ENCODE peak calls at places on chromosomes 7 and 10, in five cellular contexts. R, L, T, F and H are unnamed samples.

GRCh38 chr10:111113961-111114830 is 37.4 kb downstream of the ADRA2A start:
- DNase-seq in R (no peak), L (peak), T (no peak), F (no peak), H (no peak)

GRCh38 chr10:58152698-58153263 is 114.9 kb downstream of the IPMK start:
- DNase-seq in R (peak), L (peak), T (peak), F (peak), H (peak)

GRCh38 chr10:79069325-79070090 is 742 bp downstream of the ZMIZ1 start:
- DNase-seq in R (peak), L (peak), T (peak), F (peak), H (peak)

GRCh38 chr10:125637496-125637895 is 45.5 kb downstream of the TEX36 start:
- DNase-seq in R (no peak), L (no peak), T (no peak), F (no peak), H (no peak)

GRCh38 chr10:6242089-6242488 is 39.4 kb downstream of the PFKFB3 start:
- DNase-seq in R (no peak), L (no peak), T (no peak), F (no peak), H (no peak)

GRCh38 chr10:82390866-82391658 is 516.1 kb downstream of the NRG3 start:
- DNase-seq in R (no peak), L (no peak), T (no peak), F (no peak), H (no peak)

GRCh38 chr10:102814456-102814871 is 22.7 kb downstream of the CYP17A1 start:
- DNase-seq in R (no peak), L (no peak), T (peak), F (no peak), H (peak)

GRCh38 chr7:129370812-129371211 is 63.4 kb upstream of the STRIP2 start:
- DNase-seq in R (peak), L (no peak), T (no peak), F (no peak), H (peak)

GRCh38 chr7:142535123-142535779 is 214.0 kb upstream of the PRSS1 start:
- DNase-seq in R (peak), L (peak), T (peak), F (peak), H (peak)

DNA sequence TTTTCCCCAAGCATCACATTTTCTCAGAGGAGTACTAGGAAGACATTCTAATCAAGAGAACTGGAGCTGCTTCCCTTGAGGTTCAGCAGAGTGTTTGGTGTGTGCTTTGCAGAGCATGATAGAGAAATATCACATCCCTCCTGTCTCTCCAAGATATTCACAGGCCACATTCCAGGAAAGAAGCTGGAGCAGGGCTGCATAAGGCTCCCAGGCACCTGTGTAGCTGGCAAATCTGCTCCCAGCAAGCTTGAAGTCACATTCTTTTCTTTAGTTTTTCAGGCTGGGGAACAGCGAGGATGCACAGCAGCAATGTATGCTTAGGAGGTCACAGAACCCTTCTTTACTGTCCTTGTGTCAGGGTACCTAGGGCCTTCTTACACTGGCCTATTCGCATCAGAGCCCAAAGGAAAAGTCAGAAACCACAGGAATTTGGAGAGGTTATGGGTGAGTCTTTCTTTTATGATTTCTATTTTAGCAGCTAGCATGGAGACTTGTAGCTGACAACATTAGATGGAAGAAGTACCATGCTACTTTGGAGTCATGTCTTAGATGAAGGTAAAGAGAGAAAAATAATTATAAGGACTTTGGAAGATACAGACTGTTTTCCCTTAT is 95.8 kb upstream of the HDAC9 start:
- DNase-seq in R (peak), L (peak), T (no peak), F (no peak), H (no peak)
- H2AFZ ChIP-seq in R (peak), L (peak), T (no peak), F (peak), H (no peak)

GRCh38 chr10:131396108-131397010 is 84.8 kb upstream of the TCERG1L start:
- DNase-seq in R (peak), L (peak), T (no peak), F (peak), H (peak)

GRCh38 chr10:131402771-131403723 is 91.5 kb upstream of the TCERG1L start:
- DNase-seq in R (no peak), L (no peak), T (no peak), F (no peak), H (no peak)

GRCh38 chr10:131400518-131400917 is 89.0 kb upstream of the TCERG1L start:
- DNase-seq in R (no peak), L (no peak), T (no peak), F (no peak), H (no peak)

GRCh38 chr10:131403936-131404335 is 92.4 kb upstream of the TCERG1L start:
- DNase-seq in R (no peak), L (no peak), T (no peak), F (no peak), H (no peak)

DNA sequence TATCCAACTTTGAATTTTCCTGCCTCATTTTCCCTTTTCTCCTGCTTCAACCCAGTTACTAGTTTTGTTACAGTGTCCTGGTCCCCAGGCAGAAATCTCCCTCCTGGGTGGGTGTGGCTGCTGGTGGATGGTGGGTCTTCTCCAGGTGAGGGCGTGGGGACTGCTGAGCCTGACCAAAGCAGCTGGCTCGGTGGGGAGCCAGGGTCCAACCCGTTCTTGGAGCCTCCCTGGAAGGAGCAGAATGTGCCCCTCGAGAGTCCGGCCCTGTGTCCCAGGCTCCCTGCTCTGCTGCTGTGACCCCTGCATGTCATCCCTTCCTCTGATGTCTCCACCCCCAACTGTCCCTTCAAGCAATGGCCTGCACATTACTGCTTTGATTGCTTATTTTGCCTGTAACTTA is 86.6 kb upstream of the TCERG1L start:
- DNase-seq in R (no peak), L (no peak), T (no peak), F (no peak), H (no peak)
- TF ChIP-seq EZH2phosphoT487 in R (no peak), L (no peak), T (no peak), F (no peak), H (no peak)

DNA sequence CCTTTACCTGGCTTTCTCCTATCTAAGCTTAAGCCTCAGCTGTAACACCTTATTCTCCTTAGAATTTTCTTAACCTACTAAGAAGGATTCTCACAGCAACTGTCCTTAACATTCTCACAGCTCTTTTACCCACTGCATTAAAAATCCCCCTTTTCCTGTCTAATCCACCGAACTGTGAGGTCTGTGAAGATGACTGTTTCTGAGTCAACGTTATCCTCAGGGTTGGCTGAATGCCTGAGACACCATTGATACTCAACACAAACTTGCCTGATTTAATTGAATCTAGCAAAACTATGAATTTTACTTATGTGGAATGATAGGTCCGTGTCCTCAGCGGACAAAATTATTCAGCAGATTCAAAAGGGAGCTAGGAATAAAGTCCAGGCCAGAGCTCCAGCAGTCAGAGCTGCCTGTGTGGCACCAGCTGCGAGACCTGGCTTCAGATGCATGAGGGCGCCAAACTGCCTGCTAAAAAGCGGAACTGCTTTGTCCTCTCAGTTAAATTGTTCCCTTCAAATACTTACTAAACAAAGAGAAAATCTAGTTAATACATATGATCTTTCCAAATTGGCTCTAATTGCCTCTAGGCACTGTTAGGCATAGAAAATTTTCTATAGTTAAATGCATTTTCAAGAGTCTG is 33.4 kb upstream of the VWDE start:
- DNase-seq in R (peak), L (peak), T (peak), F (peak), H (peak)
- H3K27ac ChIP-seq in R (no peak), L (no peak), T (no peak), F (peak), H (no peak)

GRCh38 chr7:92835140-92835850 is 1.1 kb downstream of the CDK6 start:
- DNase-seq in R (peak), L (peak), T (peak), F (peak), H (peak)
- H2AFZ ChIP-seq in R (no peak), L (peak), T (peak), F (peak), H (peak)

GRCh38 chr7:78062214-78062613 is 263.6 kb downstream of the PHTF2 start:
- DNase-seq in R (no peak), L (no peak), T (no peak), F (no peak), H (no peak)

GRCh38 chr7:78063758-78064157 is 265.2 kb downstream of the PHTF2 start:
- DNase-seq in R (no peak), L (no peak), T (no peak), F (no peak), H (no peak)

GRCh38 chr7:78071821-78072590 is 273.4 kb downstream of the PHTF2 start:
- DNase-seq in R (no peak), L (no peak), T (no peak), F (no peak), H (no peak)

DNA sequence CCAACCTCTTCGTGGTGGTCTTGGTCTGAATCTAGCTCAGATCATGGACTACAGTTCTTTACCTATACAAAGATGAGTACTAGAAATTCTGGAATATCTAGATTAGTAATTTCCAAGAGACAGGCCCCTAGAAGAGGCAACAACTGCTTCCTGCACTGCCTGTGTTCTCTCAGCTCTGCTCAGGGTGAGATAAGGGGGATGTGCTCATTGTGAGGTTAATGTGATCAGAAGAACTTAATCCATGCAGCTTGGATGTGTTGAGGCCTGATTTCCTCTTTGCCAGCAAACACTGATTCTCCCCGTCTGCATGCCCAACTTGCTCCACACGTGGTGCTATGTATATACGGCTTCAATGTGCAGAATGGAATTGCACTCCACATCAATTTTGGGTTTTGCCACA is 268.0 kb downstream of the PHTF2 start:
- DNase-seq in R (no peak), L (no peak), T (no peak), F (no peak), H (no peak)
- TF ChIP-seq EZH2phosphoT487 in R (no peak), L (no peak), T (no peak), F (no peak), H (no peak)